ENCODE peak calls at places on chromosome 21, in nine cellular contexts. V is CD8-positive, alpha-beta T cell; J is adrenal gland; N is left ventricle myocardium inferior; Z is cardiac muscle cell; S is colonic mucosa; X is cardiac fibroblast; U is sigmoid colon; D is mucosa of descending colon. A is an unnamed sample.

GRCh38 chr21:42376338-42376982 is 10.1 kb upstream of the TFF1 start:
- DNase-seq in V (no peak), J (no peak), N (no peak), Z (no peak), S (peak; percentile 83), X (no peak), U (no peak), D (peak; percentile 74), A (no peak)

GRCh38 chr21:37159053-37159776 is 86.2 kb downstream of the TTC3 start:
- DNase-seq in V (no peak), J (no peak), N (no peak), Z (no peak), S (no peak), X (no peak), U (no peak), D (no peak), A (no peak)

GRCh38 chr21:18298228-18298627 is 53.6 kb downstream of the CHODL start:
- DNase-seq in V (no peak), J (no peak), N (no peak), Z (no peak), S (no peak), X (no peak), U (no peak), D (no peak), A (no peak)

GRCh38 chr21:43967981-43968380 is 44.1 kb upstream of the TRAPPC10 start:
- DNase-seq in V (no peak), J (no peak), N (no peak), Z (no peak), S (no peak), X (no peak), U (no peak), D (no peak), A (no peak)

GRCh38 chr21:36825683-36826082 is 126.8 kb downstream of the SIM2 start:
- DNase-seq in V (no peak), J (no peak), N (no peak), Z (no peak), S (no peak), X (no peak), U (no peak), D (no peak), A (no peak)

GRCh38 chr21:45259206-45259795 is 28.4 kb downstream of the POFUT2 start:
- DNase-seq in V (no peak), J (no peak), N (no peak), Z (no peak), S (no peak), X (no peak), U (no peak), D (no peak), A (no peak)

GRCh38 chr21:45588086-45588825 is 46.0 kb upstream of the SLC19A1 start:
- DNase-seq in V (no peak), J (no peak), N (no peak), Z (no peak), S (no peak), X (no peak), U (no peak), D (no peak), A (no peak)

GRCh38 chr21:45592208-45592619 is 50.0 kb upstream of the SLC19A1 start:
- DNase-seq in V (peak; percentile 40), J (no peak), N (no peak), Z (no peak), S (no peak), X (no peak), U (peak; percentile 54), D (no peak), A (no peak)

GRCh38 chr21:25963186-25963585 is 207.4 kb downstream of the APP start:
- DNase-seq in V (no peak), J (no peak), N (no peak), Z (no peak), S (peak; percentile 43), X (peak; percentile 58), U (no peak), D (no peak), A (peak; percentile 16)

GRCh38 chr21:17793271-17793670 is 25.9 kb downstream of the C21orf91 start:
- DNase-seq in V (no peak), J (no peak), N (no peak), Z (no peak), S (no peak), X (no peak), U (no peak), D (no peak), A (no peak)

GRCh38 chr21:17759546-17760178 is 59.5 kb downstream of the C21orf91 start:
- DNase-seq in V (no peak), J (no peak), N (no peak), Z (no peak), S (no peak), X (no peak), U (no peak), D (no peak), A (no peak)

GRCh38 chr21:28537371-28538079 is 455.2 kb downstream of the LTN1 start:
- DNase-seq in V (no peak), J (no peak), N (no peak), Z (no peak), S (no peak), X (peak; percentile 22), U (no peak), D (no peak), A (peak; percentile 96)

GRCh38 chr21:31521515-31521914 is 138.0 kb upstream of the SOD1 start:
- DNase-seq in V (no peak), J (no peak), N (no peak), Z (no peak), S (no peak), X (no peak), U (no peak), D (no peak), A (no peak)

GRCh38 chr21:15190837-15191236 is 126.0 kb upstream of the NRIP1 start:
- DNase-seq in V (no peak), J (no peak), N (no peak), Z (no peak), S (no peak), X (no peak), U (no peak), D (no peak), A (no peak)

GRCh38 chr21:36663033-36663855 is 35.7 kb upstream of the SIM2 start:
- DNase-seq in V (no peak), J (no peak), N (no peak), Z (no peak), S (no peak), X (no peak), U (no peak), D (no peak), A (peak; percentile 2)

GRCh38 chr21:42233067-42233981 is 14.4 kb downstream of the ABCG1 start:
- DNase-seq in V (peak; percentile 64), J (peak; percentile 85), N (peak; percentile 84), Z (peak; percentile 68), S (peak; percentile 76), X (peak; percentile 77), U (peak; percentile 98), D (peak; percentile 80), A (no peak)

DNA sequence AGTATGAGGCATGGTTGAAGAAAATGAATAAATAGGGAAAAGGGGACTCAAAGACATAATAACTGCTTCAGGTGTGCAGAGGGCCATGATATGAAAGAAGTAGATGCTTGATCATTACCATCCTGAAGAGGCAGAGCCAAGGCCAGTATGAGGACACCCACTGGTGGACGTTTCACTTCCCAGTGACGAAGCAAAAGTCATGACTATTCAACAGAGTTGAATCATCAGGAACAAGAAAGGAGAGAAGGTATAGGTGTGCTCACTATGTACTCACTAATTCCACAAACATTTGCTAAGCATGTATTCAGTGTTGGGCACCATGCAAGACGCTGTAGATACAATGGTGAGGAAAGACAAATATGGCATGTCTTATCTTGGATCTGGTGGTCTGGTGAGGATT is 319.2 kb upstream of the RUNX1 start:
- DNase-seq in V (no peak), J (no peak), N (no peak), Z (no peak), S (no peak), X (no peak), U (no peak), D (no peak), A (no peak)
- TF ChIP-seq CTCF in V (no peak), J (no peak), N (no peak), Z (no peak), S (no peak), X (no peak), U (no peak), D (no peak), A (no peak)

GRCh38 chr21:34861302-34861701 is 187.8 kb downstream of the RUNX1 start:
- DNase-seq in V (no peak), J (no peak), N (no peak), Z (no peak), S (no peak), X (no peak), U (no peak), D (no peak), A (no peak)

GRCh38 chr21:34858559-34858958 is 189.8 kb downstream of the CLIC6 start:
- DNase-seq in V (no peak), J (no peak), N (no peak), Z (no peak), S (no peak), X (no peak), U (no peak), D (no peak), A (no peak)

GRCh38 chr21:34857122-34857713 is 188.4 kb downstream of the CLIC6 start:
- DNase-seq in V (no peak), J (no peak), N (no peak), Z (no peak), S (no peak), X (no peak), U (no peak), D (no peak), A (no peak)

GRCh38 chr21:34859976-34860653 is 189.0 kb downstream of the RUNX1 start:
- DNase-seq in V (no peak), J (no peak), N (no peak), Z (no peak), S (no peak), X (no peak), U (no peak), D (no peak), A (no peak)

DNA sequence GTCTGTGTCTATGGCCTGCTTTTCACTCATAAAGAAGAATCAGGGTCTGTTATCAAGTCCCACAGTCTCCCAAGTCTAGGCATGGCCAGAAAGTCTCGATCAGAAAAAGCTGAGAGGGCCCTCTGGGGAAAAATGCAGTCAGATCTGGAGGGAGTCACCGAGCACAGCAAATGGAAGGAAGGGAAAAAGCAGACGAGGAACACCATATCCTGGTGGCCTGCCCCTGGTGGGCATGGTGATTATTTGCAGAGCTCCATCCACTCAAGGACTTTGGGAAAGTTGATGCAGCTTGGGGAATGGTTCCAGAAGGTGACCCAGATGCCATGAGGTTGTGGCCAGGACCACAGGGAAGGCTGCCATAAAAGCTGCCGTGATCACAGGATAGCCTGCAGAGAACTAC is 189.1 kb downstream of the CLIC6 start:
- DNase-seq in V (no peak), J (peak; percentile 14), N (no peak), Z (no peak), S (no peak), X (no peak), U (no peak), D (no peak), A (no peak)
- TF ChIP-seq CTCF in V (no peak), J (no peak), N (no peak), Z (peak; percentile 22), S (no peak), X (peak; percentile 33), U (no peak), D (no peak), A (peak; percentile 63)

GRCh38 chr21:38668067-38668466 is 137.7 kb upstream of the ETS2 start:
- DNase-seq in V (no peak), J (no peak), N (no peak), Z (no peak), S (no peak), X (no peak), U (no peak), D (no peak), A (no peak)
- TF ChIP-seq CTCF in V (no peak), J (no peak), N (no peak), Z (no peak), S (no peak), X (no peak), U (no peak), D (no peak), A (no peak)

GRCh38 chr21:32975811-32976507 is 49.8 kb upstream of the OLIG2 start:
- DNase-seq in V (no peak), J (no peak), N (no peak), Z (no peak), S (no peak), X (no peak), U (no peak), D (no peak), A (no peak)
- TF ChIP-seq CTCF in V (no peak), J (no peak), N (no peak), Z (no peak), S (no peak), X (no peak), U (no peak), D (no peak), A (no peak)